ENCODE peak calls at places on chromosomes 11 and 22, in five cellular contexts. R is D341Med, I is astrocyte, C is mesendoderm, U is endothelial cell of umbilical vein. N is an unnamed sample.
A peak's percentile ranks its signal among the peaks of the same experiment; 100 is the strongest.

GRCh38 chr11:114321621-114322257 is 25.5 kb downstream of the NNMT start:
- DNase-seq in I (peak; percentile 92), U (no peak), C (no peak), R (no peak), N (no peak)

GRCh38 chr11:105860105-105860504 is 161.9 kb downstream of the MSANTD4 start:
- DNase-seq in U (no peak), I (no peak), C (no peak), R (no peak), N (no peak)

GRCh38 chr11:97703815-97704214 is 1314.0 kb downstream of the JRKL start:
- DNase-seq in R (peak; percentile 27), I (no peak), U (no peak), C (peak; percentile 15), N (no peak)

GRCh38 chr11:76256448-76256847 is 50.1 kb upstream of the WNT11 start:
- DNase-seq in I (no peak), C (peak; percentile 27), U (no peak), R (no peak), N (peak; percentile 60)

GRCh38 chr11:72684236-72684912 is 10.2 kb upstream of the PDE2A start:
- DNase-seq in I (peak; percentile 40), U (peak; percentile 50), C (peak; percentile 88), R (peak; percentile 79), N (peak; percentile 52)

GRCh38 chr11:91959411-91959810 is 265.2 kb upstream of the FAT3 start:
- DNase-seq in I (no peak), U (no peak), R (no peak), C (peak; percentile 72), N (no peak)

GRCh38 chr11:134609361-134610115 is 197.5 kb upstream of the B3GAT1 start:
- DNase-seq in U (no peak), I (no peak), R (no peak), C (no peak), N (no peak)

GRCh38 chr11:46603704-46604308 is 10.0 kb upstream of the AMBRA1 start:
- DNase-seq in R (no peak), C (no peak), I (no peak), U (no peak), N (no peak)

GRCh38 chr22:35839811-35840739 is 122.4 kb downstream of the APOL5 start:
- DNase-seq in U (peak; percentile 96), I (peak; percentile 98), C (peak; percentile 99), R (peak; percentile 91), N (peak; percentile 94)

GRCh38 chr22:38924197-38924952 is 33.0 kb upstream of the APOBEC3A start:
- DNase-seq in I (peak; percentile 91), U (peak; percentile 94), R (peak; percentile 53), C (no peak), N (no peak)

GRCh38 chr22:25357056-25357455 is 137.6 kb downstream of the CRYBB2 start:
- DNase-seq in C (no peak), R (no peak), I (no peak), U (no peak), N (no peak)